ENCODE peak calls at places on chromosome 20, in eight cellular contexts. H is MM.1S, D is ascending aorta, L is foreskin keratinocyte, E is RWPE1, T is lower lobe of right lung, O is gastrocnemius medialis, V is B cell. Q is an unnamed sample.

GRCh38 chr20:53500651-53501050 is 93.0 kb downstream of the ZNF217 start:
- DNase-seq in V (no peak), E (no peak), H (no peak), T (no peak), L (no peak), D (no peak), O (no peak), Q (no peak)

GRCh38 chr20:63321148-63321831 is 28.3 kb downstream of the COL20A1 start:
- DNase-seq in T (peak; percentile 48), E (no peak), H (no peak), O (no peak), D (no peak), L (no peak), V (no peak), Q (no peak)

GRCh38 chr20:15252289-15252688 is 914.9 kb upstream of the FLRT3 start:
- DNase-seq in T (no peak), H (no peak), E (no peak), L (no peak), V (no peak), O (no peak), D (no peak), Q (no peak)

GRCh38 chr20:31956556-31957220 is 4.8 kb upstream of the PDRG1 start:
- DNase-seq in O (no peak), D (no peak), E (no peak), V (no peak), T (no peak), L (no peak), H (no peak), Q (no peak)

GRCh38 chr20:37853823-37854375 is 49.0 kb upstream of the VSTM2L start:
- DNase-seq in T (no peak), O (no peak), L (no peak), D (no peak), E (no peak), V (no peak), H (no peak), Q (peak; percentile 37)

GRCh38 chr20:14928083-14928482 is 590.7 kb upstream of the FLRT3 start:
- DNase-seq in L (peak; percentile 32), V (no peak), D (no peak), H (no peak), T (no peak), E (peak; percentile 7), O (no peak), Q (no peak)

GRCh38 chr20:46010491-46011405 is 2.0 kb downstream of the MMP9 start:
- DNase-seq in H (no peak), T (peak; percentile 66), D (no peak), V (peak; percentile 73), O (no peak), L (no peak), E (no peak), Q (no peak)

GRCh38 chr20:1108437-1108920 is 9.9 kb upstream of the PSMF1 start:
- DNase-seq in H (peak; percentile 60), V (peak; percentile 60), D (no peak), E (peak; percentile 60), L (no peak), O (no peak), T (peak; percentile 65), Q (peak; percentile 71)

GRCh38 chr20:32130352-32130751 is 20.8 kb downstream of the TM9SF4 start:
- DNase-seq in T (no peak), D (no peak), L (no peak), E (no peak), H (no peak), O (peak; percentile 30), V (no peak), Q (no peak)

GRCh38 chr20:1331801-1332453 is 3.0 kb upstream of the SDCBP2 start:
- DNase-seq in E (no peak), O (no peak), V (no peak), L (no peak), T (no peak), H (no peak), D (no peak), Q (no peak)

GRCh38 chr20:62537649-62538292 is 62.0 kb upstream of the GATA5 start:
- DNase-seq in E (no peak), D (no peak), L (no peak), V (no peak), T (no peak), H (no peak), O (no peak), Q (no peak)

GRCh38 chr20:7882076-7882475 is 58.2 kb downstream of the HAO1 start:
- DNase-seq in D (no peak), O (no peak), H (no peak), E (no peak), V (no peak), L (no peak), T (no peak), Q (no peak)

GRCh38 chr20:38249536-38250310 is 10.8 kb downstream of the KIAA1755 start:
- DNase-seq in E (no peak), V (no peak), H (no peak), L (no peak), D (no peak), O (no peak), T (no peak), Q (no peak)

GRCh38 chr20:46260480-46260879 is 47.8 kb downstream of the CDH22 start:
- DNase-seq in O (peak; percentile 91), H (no peak), V (no peak), E (peak; percentile 22), L (no peak), T (peak; percentile 67), D (no peak), Q (no peak)

GRCh38 chr20:20691477-20691863 is 21.0 kb downstream of the RALGAPA2 start:
- DNase-seq in L (no peak), D (no peak), H (no peak), O (no peak), E (no peak), T (no peak), V (no peak), Q (no peak)

GRCh38 chr20:41140226-41141133 is 3.1 kb downstream of the PLCG1 start:
- DNase-seq in E (no peak), T (no peak), L (no peak), H (no peak), D (no peak), O (no peak), V (no peak), Q (no peak)

GRCh38 chr20:47964174-47964573 is 178.9 kb upstream of the SULF2 start:
- DNase-seq in D (no peak), O (no peak), E (no peak), T (no peak), H (no peak), V (no peak), L (no peak), Q (no peak)

GRCh38 chr20:19544684-19545083 is 213.4 kb upstream of the RIN2 start:
- DNase-seq in E (no peak), D (no peak), H (no peak), O (no peak), T (no peak), V (no peak), L (no peak), Q (no peak)

GRCh38 chr20:36491901-36492617 is 49.3 kb upstream of the MYL9 start:
- DNase-seq in T (peak; percentile 57), O (no peak), V (peak; percentile 45), L (peak; percentile 47), D (no peak), H (peak; percentile 45), E (peak; percentile 72), Q (peak; percentile 72)

DNA sequence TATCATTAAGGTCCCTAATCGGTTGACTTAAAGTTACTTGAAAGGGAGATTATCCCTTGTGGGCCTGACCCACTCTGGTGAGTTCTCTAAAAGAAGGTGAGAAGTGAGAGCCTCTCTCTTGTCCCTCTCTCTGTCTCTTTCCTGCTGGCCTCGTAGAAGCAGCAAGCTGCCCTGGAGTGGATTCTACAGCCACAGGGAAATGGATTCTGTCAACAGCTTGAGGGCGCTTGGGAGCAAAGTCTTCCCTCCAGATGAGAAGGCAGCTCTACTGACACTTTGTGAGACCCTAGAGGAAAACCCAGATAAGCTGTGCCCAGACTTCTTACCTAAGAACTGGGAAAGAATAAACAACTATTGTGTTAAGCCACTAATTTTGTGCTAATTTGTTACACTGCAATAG is 40.0 kb downstream of the ANKRD60 start:
- DNase-seq in E (no peak), D (no peak), L (no peak), V (no peak), T (no peak), H (no peak), O (no peak), Q (no peak)
- TF ChIP-seq CTCF in E (no peak), D (no peak), L (no peak), V (no peak), T (no peak), H (no peak), O (no peak), Q (no peak)

GRCh38 chr20:11067359-11067758 is 393.6 kb upstream of the JAG1 start:
- DNase-seq in E (no peak), D (no peak), T (no peak), V (no peak), O (no peak), L (no peak), H (no peak), Q (no peak)

GRCh38 chr20:11064946-11065345 is 391.1 kb upstream of the JAG1 start:
- DNase-seq in E (no peak), T (no peak), L (no peak), V (no peak), D (no peak), H (no peak), O (no peak), Q (no peak)

GRCh38 chr20:11059659-11060058 is 385.9 kb upstream of the JAG1 start:
- DNase-seq in T (no peak), H (no peak), O (no peak), E (no peak), D (no peak), V (no peak), L (no peak), Q (no peak)

GRCh38 chr20:11060423-11061205 is 386.8 kb upstream of the JAG1 start:
- DNase-seq in L (no peak), E (no peak), O (no peak), T (no peak), D (no peak), V (no peak), H (no peak), Q (no peak)

GRCh38 chr20:11063459-11063858 is 389.7 kb upstream of the JAG1 start:
- DNase-seq in T (no peak), H (no peak), E (no peak), D (no peak), V (no peak), O (no peak), L (no peak), Q (no peak)
- TF ChIP-seq CTCF in T (no peak), H (no peak), E (no peak), D (no peak), V (no peak), O (no peak), L (no peak), Q (no peak)

GRCh38 chr20:50133474-50134217 is 19.9 kb downstream of the PEDS1 start:
- DNase-seq in O (peak; percentile 75), L (no peak), V (no peak), T (no peak), D (no peak), H (no peak), E (no peak), Q (no peak)
- TF ChIP-seq CTCF in O (no peak), L (peak; percentile 26), V (no peak), T (no peak), D (no peak), H (peak; percentile 9), E (no peak), Q (no peak)

GRCh38 chr20:33515569-33516216 is 25.8 kb downstream of the CBFA2T2 start:
- DNase-seq in E (no peak), L (no peak), T (no peak), V (peak; percentile 9), H (no peak), D (no peak), O (no peak), Q (no peak)
- TF ChIP-seq CTCF in E (no peak), L (peak; percentile 48), T (no peak), V (peak; percentile 20), H (peak; percentile 16), D (no peak), O (no peak), Q (no peak)

GRCh38 chr20:57498425-57499400 is 26.2 kb downstream of the CTCFL start:
- DNase-seq in E (peak; percentile 41), O (no peak), D (no peak), V (peak; percentile 67), H (peak; percentile 88), L (no peak), T (no peak), Q (no peak)
- TF ChIP-seq CTCF in E (peak; percentile 68), O (no peak), D (no peak), V (peak; percentile 70), H (peak; percentile 70), L (peak; percentile 45), T (peak; percentile 25), Q (peak; percentile 47)